ENCODE peak calls at places on chromosomes 4 and X, in nine cellular contexts. Q is SJSA1; L is ovary; Z is uterus; O is substantia nigra; T is effector memory CD4-positive, alpha-beta T cell; W is aorta; H is brain microvascular endothelial cell; P is RWPE1. C is an unnamed sample.
A peak's percentile ranks its signal among the peaks of the same experiment; 100 is the strongest.

GRCh38 chr4:5700459-5700858 is 7.9 kb downstream of the EVC2 start:
- DNase-seq in Q (no peak), L (no peak), Z (no peak), O (no peak), T (no peak), W (no peak), H (no peak), P (no peak), C (no peak)

GRCh38 chr4:89539374-89539773 is 231.8 kb upstream of the GPRIN3 start:
- DNase-seq in Q (peak; percentile 63), L (no peak), Z (no peak), O (no peak), T (no peak), W (no peak), H (peak; percentile 71), P (no peak), C (no peak)

GRCh38 chr4:48270516-48270897 is 869 bp upstream of the TEC start:
- DNase-seq in Q (no peak), L (no peak), Z (no peak), O (no peak), T (no peak), W (no peak), H (no peak), P (no peak), C (no peak)

GRCh38 chr4:103018391-103019318 is 850 bp downstream of the SLC9B1 start:
- DNase-seq in Q (no peak), L (peak; percentile 50), Z (peak; percentile 53), O (peak; percentile 0), T (no peak), W (no peak), H (peak; percentile 9), P (no peak), C (no peak)

GRCh38 chrX:115023139-115023538 is 5.7 kb upstream of the IL13RA2 start:
- DNase-seq in Q (no peak), L (no peak), Z (no peak), O (no peak), T (no peak), W (no peak), H (peak; percentile 59), P (peak; percentile 49), C (peak; percentile 87)

GRCh38 chr4:54368861-54369260 is 139.8 kb downstream of the PDGFRA start:
- DNase-seq in Q (no peak), L (no peak), Z (no peak), O (no peak), T (no peak), W (no peak), H (no peak), P (no peak), C (no peak)

GRCh38 chr4:151408630-151409469 is at the start of gene FHIP1A:
- DNase-seq in Q (peak; percentile 30), L (peak; percentile 85), Z (peak; percentile 82), O (peak; percentile 0), T (peak; percentile 83), W (peak; percentile 86), H (peak; percentile 57), P (peak; percentile 89), C (peak; percentile 87)

GRCh38 chr4:163111588-163111987 is 55.1 kb downstream of the NAF1 start:
- DNase-seq in Q (no peak), L (no peak), Z (no peak), O (no peak), T (no peak), W (no peak), H (peak; percentile 10), P (no peak), C (no peak)

GRCh38 chr4:26861434-26862186 is 969 bp downstream of the STIM2 start:
- DNase-seq in Q (peak; percentile 53), L (no peak), Z (peak; percentile 54), O (peak; percentile 33), T (peak; percentile 59), W (peak; percentile 90), H (peak; percentile 48), P (peak; percentile 36), C (peak; percentile 34)

GRCh38 chrX:119605398-119605738 is 856 bp downstream of the NKRF start:
- DNase-seq in Q (peak; percentile 2), L (peak; percentile 33), Z (peak; percentile 16), O (no peak), T (no peak), W (no peak), H (no peak), P (peak; percentile 12), C (no peak)

GRCh38 chr4:89657931-89658700 is 178.8 kb downstream of the SNCA start:
- DNase-seq in Q (peak; percentile 24), L (no peak), Z (no peak), O (no peak), T (no peak), W (no peak), H (peak; percentile 9), P (no peak), C (no peak)

GRCh38 chrX:87338510-87338909 is 179.1 kb upstream of the KLHL4 start:
- DNase-seq in Q (peak; percentile 4), L (no peak), Z (no peak), O (no peak), T (no peak), W (no peak), H (no peak), P (peak; percentile 0), C (no peak)

GRCh38 chr4:169634975-169635374 is 14.6 kb downstream of the CLCN3 start:
- DNase-seq in Q (no peak), L (no peak), Z (no peak), O (no peak), T (no peak), W (no peak), H (no peak), P (peak; percentile 28), C (peak; percentile 92)

GRCh38 chr4:71466775-71467174 is 128.0 kb downstream of the SLC4A4 start:
- DNase-seq in Q (no peak), L (no peak), Z (no peak), O (no peak), T (no peak), W (no peak), H (no peak), P (no peak), C (no peak)

GRCh38 chr4:71473541-71474240 is 134.9 kb downstream of the SLC4A4 start:
- DNase-seq in Q (no peak), L (no peak), Z (no peak), O (no peak), T (no peak), W (no peak), H (no peak), P (no peak), C (no peak)

GRCh38 chr4:71468086-71468485 is 129.3 kb downstream of the SLC4A4 start:
- DNase-seq in Q (no peak), L (no peak), Z (no peak), O (no peak), T (no peak), W (no peak), H (no peak), P (no peak), C (no peak)

GRCh38 chr4:71472946-71473345 is 134.1 kb downstream of the SLC4A4 start:
- DNase-seq in Q (no peak), L (no peak), Z (no peak), O (no peak), T (no peak), W (no peak), H (peak; percentile 65), P (peak; percentile 5), C (no peak)

GRCh38 chr4:71470547-71470946 is 131.7 kb downstream of the SLC4A4 start:
- DNase-seq in Q (no peak), L (no peak), Z (no peak), O (no peak), T (no peak), W (no peak), H (no peak), P (no peak), C (no peak)
- H3K27ac ChIP-seq in Q (no peak overlapping the region), L (no peak overlapping the region), Z (no peak overlapping the region), O (no peak overlapping the region), T (no peak overlapping the region), W (no peak overlapping the region), H (no peak overlapping the region), P (no peak overlapping the region), C (no peak overlapping the region)

GRCh38 chr4:23782778-23783455 is 106.9 kb downstream of the PPARGC1A start:
- DNase-seq in Q (no peak), L (no peak), Z (no peak), O (no peak), T (no peak), W (no peak), H (no peak), P (no peak), C (no peak)
- H3K27ac ChIP-seq in Q (no peak overlapping the region), L (no peak overlapping the region), Z (no peak overlapping the region), O (no peak overlapping the region), T (no peak overlapping the region), W (no peak overlapping the region), H (no peak overlapping the region), P (no peak overlapping the region), C (no peak overlapping the region)

DNA sequence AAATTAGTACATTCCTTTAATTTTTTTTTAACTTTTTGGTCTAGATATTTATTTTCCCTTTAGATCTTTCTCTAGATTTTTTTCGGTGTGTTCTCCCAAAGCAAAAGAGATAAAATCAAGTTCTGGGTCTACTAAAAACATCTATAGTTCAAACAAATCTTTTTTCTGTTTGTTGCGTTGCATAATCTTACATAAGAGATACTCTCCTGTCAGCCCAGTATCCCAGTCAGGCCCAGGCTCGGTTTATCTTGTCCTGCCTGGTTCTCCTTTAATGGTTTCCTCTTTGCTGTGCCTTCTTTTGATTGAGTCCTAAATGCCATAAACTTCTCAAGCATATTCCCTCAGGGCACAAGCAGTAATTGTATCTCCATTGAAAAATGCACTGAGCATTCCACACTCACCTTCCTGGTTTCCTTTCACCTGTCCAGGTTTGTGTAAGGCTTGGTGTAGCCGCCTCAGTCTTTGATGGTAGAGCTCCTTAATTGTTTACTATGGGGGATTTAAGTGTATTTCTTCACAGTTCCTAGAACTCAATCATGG is 104.9 kb downstream of the TMEM131L start:
- DNase-seq in Q (no peak), L (no peak), Z (no peak), O (no peak), T (no peak), W (no peak), H (no peak), P (no peak), C (no peak)
- H3K27ac ChIP-seq in Q (no peak overlapping the region), L (no peak overlapping the region), Z (no peak overlapping the region), O (no peak overlapping the region), T (no peak overlapping the region), W (no peak overlapping the region), H (no peak overlapping the region), P (no peak overlapping the region), C (no peak overlapping the region)

DNA sequence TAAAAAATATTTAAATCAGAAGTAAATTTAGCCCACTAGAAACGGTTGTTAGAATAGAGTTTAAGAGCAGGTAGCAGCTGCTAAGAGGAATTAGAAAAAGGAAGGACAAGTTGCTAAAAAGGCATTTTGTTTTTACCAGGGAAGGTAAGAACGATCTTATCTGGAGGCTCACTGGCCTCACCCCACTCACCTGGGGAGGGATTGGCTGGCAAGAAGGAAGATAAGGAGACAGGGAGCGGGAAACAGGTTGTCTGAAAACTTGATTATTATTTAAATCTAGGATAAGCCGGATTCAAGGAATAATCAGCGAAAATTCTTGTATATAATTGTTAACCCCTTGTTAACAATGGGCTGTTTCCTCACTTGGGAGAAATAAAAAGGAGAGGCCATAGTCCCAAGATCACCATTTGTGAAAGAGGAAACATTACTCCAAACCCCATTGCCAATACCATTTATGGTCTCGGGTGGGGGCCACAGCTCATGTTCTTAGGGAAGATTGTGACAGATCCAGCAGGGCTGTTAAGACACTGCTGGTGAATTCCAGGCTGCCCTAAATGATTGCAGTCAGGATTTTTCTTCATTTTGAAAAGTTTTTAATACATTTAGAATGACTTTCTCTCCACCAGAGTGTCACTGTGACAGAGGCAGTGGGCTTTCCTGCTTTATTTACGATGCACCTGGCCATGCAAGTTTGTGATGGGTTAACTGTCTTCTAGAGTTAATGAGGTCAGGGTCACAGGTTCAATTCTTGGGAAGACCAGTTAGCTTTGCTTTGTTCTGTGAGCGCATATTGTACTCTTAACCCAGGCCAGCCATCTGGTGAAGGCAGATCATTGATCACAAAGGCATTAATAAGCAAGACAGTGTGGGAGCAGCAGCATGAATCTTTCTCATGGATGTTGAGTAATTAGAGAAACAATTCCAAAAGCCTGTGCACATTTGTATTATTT is 106.6 kb downstream of the CEP135 start:
- DNase-seq in Q (no peak), L (no peak), Z (no peak), O (no peak), T (no peak), W (no peak), H (no peak), P (no peak), C (no peak)
- H3K27ac ChIP-seq in Q (no peak overlapping the region), L (no peak overlapping the region), Z (no peak overlapping the region), O (no peak overlapping the region), T (no peak overlapping the region), W (no peak overlapping the region), H (no peak overlapping the region), P (no peak overlapping the region), C (no peak overlapping the region)